ENCODE peak calls at places on chromosome 14, in five cellular contexts. E, K, D, S and U are unnamed samples.

GRCh38 chr14:34554540-34555250 is 15.2 kb upstream of the EAPP start:
- DNase-seq in E (no peak), K (peak; percentile 24), D (no peak), S (no peak), U (no peak)

GRCh38 chr14:26738571-26738970 is 140.7 kb upstream of the NOVA1 start:
- DNase-seq in E (no peak), K (no peak), D (no peak), S (no peak), U (no peak)

GRCh38 chr14:35576856-35577255 is 42.9 kb downstream of the INSM2 start:
- DNase-seq in E (no peak), K (no peak), D (no peak), S (no peak), U (no peak)

GRCh38 chr14:88521818-88522217 is 33.0 kb downstream of the PTPN21 start:
- DNase-seq in E (no peak), K (no peak), D (no peak), S (no peak), U (no peak)

GRCh38 chr14:73721101-73721821 is 7.1 kb upstream of the PNMA1 start:
- DNase-seq in E (no peak), K (peak; percentile 16), D (no peak), S (no peak), U (no peak)

GRCh38 chr14:22824711-22825359 is 4.9 kb upstream of the MRPL52 start:
- DNase-seq in E (peak; percentile 75), K (no peak), D (peak; percentile 85), S (no peak), U (no peak)

GRCh38 chr14:65356327-65356836 is 56.1 kb upstream of the FUT8 start:
- DNase-seq in E (peak; percentile 11), K (no peak), D (peak; percentile 55), S (no peak), U (no peak)

GRCh38 chr14:104795781-104796681 is 483 bp upstream of the AKT1 start:
- DNase-seq in E (no peak), K (peak; percentile 94), D (peak; percentile 60), S (no peak), U (peak; percentile 72)

GRCh38 chr14:92280554-92281262 is 42.3 kb upstream of the SLC24A4 start:
- DNase-seq in E (no peak), K (no peak), D (no peak), S (peak; percentile 39), U (no peak)

GRCh38 chr14:49303952-49304516 is 282.1 kb downstream of the RPS29 start:
- DNase-seq in E (no peak), K (no peak), D (no peak), S (no peak), U (peak; percentile 44)

GRCh38 chr14:74620497-74620921 is 8.5 kb upstream of the LTBP2 start:
- DNase-seq in E (peak; percentile 57), K (no peak), D (peak; percentile 72), S (no peak), U (no peak)

GRCh38 chr14:63745272-63745671 is 17.4 kb upstream of the SGPP1 start:
- DNase-seq in E (no peak), K (no peak), D (no peak), S (no peak), U (no peak)

GRCh38 chr14:86532219-86532618 is 1002.3 kb downstream of the FLRT2 start:
- DNase-seq in E (no peak), K (no peak), D (no peak), S (no peak), U (no peak)

GRCh38 chr14:76953196-76953945 is 75.1 kb downstream of the IRF2BPL start:
- DNase-seq in E (no peak), K (peak; percentile 52), D (peak; percentile 45), S (no peak), U (no peak)

GRCh38 chr14:75476274-75476995 is 45.8 kb upstream of the BATF start:
- DNase-seq in E (no peak), K (no peak), D (peak; percentile 78), S (no peak), U (no peak)

GRCh38 chr14:74867673-74868072 is 8.3 kb downstream of the PROX2 start:
- DNase-seq in E (no peak), K (peak; percentile 61), D (no peak), S (no peak), U (no peak)

GRCh38 chr14:100588671-100589070 is 1.5 kb upstream of the BEGAIN start:
- DNase-seq in E (no peak), K (no peak), D (no peak), S (no peak), U (no peak)

GRCh38 chr14:68762944-68763831 is 29.7 kb downstream of the ZFP36L1 start:
- DNase-seq in E (peak; percentile 93), K (peak; percentile 80), D (peak; percentile 69), S (no peak), U (peak; percentile 69)

GRCh38 chr14:89651805-89652204 is 234.8 kb upstream of the FOXN3 start:
- DNase-seq in E (no peak), K (peak; percentile 44), D (no peak), S (no peak), U (no peak)

GRCh38 chr14:99603471-99603933 is 505 bp downstream of the CCDC85C start:
- DNase-seq in E (no peak), K (no peak), D (no peak), S (no peak), U (peak; percentile 35)

DNA sequence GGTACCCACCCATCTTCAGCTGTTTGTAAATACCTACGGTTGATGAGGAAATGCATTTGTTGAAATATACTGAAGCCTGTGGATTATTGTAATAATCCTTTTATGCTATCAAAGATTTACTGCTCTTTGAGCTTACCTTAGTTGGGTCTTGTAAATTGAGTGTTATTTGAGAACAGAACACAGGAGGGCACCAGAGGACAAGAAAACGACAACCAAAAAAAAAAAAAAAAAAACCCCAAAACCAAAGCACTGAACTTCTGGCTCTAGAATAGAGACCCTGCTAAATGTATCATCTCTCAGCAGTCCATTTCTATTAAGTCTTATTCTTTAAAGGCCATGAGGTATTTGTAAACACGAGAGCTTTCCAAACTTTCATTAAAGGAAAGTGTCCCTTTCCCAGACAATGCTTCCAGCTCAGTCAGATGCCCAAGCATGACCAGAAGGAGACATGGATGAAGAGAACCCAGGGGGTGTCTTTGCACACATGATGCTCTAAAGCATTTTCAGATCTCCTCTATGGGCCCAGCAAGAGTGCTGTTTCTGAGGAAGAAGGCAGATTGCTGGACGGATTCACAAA is 763.9 kb downstream of the NRXN3 start:
- DNase-seq in E (peak; percentile 9), K (peak; percentile 43), D (peak; percentile 12), S (no peak), U (peak; percentile 29)
- TF ChIP-seq FOXM1 in E (no peak), K (no peak), D (no peak), S (no peak), U (no peak)

DNA sequence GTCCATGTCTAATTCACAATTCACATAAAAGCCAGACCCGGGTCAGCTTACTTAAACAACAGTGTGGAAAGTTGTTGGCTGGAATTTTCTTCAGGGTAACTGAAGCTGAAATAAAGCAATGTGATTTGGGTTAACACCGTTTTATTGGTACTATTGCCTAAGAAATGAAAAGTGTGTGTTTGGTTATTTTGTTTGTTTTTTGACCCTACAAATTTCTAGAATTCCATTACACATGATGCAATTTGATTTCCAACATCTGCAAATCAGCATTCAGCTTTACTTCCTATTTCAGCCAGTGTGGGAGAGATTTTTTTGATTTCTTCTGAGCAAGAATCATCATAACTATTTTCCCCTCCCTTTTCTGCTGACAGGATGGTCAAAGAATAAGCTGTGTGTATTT is 45.7 kb upstream of the CLMN start:
- DNase-seq in E (no peak), K (no peak), D (no peak), S (no peak), U (no peak)
- TF ChIP-seq FOXM1 in E (no peak), K (no peak), D (no peak), S (no peak), U (no peak)

GRCh38 chr14:28058012-28058296 is 708.6 kb upstream of the FOXG1 start:
- DNase-seq in E (no peak), K (no peak), D (no peak), S (no peak), U (no peak)
- TF ChIP-seq FOXM1 in E (no peak), K (no peak), D (no peak), S (no peak), U (no peak)

GRCh38 chr14:61764342-61765122 is 2.3 kb downstream of the SNAPC1 start:
- DNase-seq in E (no peak), K (no peak), D (no peak), S (no peak), U (no peak)

GRCh38 chr14:61759878-61760277 is 2.3 kb upstream of the SNAPC1 start:
- DNase-seq in E (no peak), K (no peak), D (no peak), S (no peak), U (no peak)

GRCh38 chr14:61765225-61765943 is 3.2 kb downstream of the SNAPC1 start:
- DNase-seq in E (no peak), K (no peak), D (no peak), S (no peak), U (no peak)

GRCh38 chr14:61761959-61762786 is at the start of gene SNAPC1:
- DNase-seq in E (peak; percentile 93), K (peak; percentile 97), D (peak; percentile 97), S (peak; percentile 96), U (peak; percentile 96)

GRCh38 chr14:61761557-61761956 is 663 bp upstream of the SNAPC1 start:
- DNase-seq in E (no peak), K (no peak), D (no peak), S (no peak), U (no peak)
- TF ChIP-seq FOXM1 in E (no peak), K (no peak), D (no peak), S (no peak), U (no peak)

GRCh38 chr14:32329146-32329545 is at the start of gene AKAP6:
- DNase-seq in E (no peak), K (peak; percentile 56), D (no peak), S (no peak), U (no peak)
- TF ChIP-seq FOXM1 in E (no peak), K (no peak), D (no peak), S (no peak), U (no peak)

GRCh38 chr14:58167057-58167456 is 15.0 kb upstream of the ARMH4 start:
- DNase-seq in E (no peak), K (no peak), D (no peak), S (no peak), U (no peak)
- TF ChIP-seq FOXM1 in E (no peak), K (no peak), D (no peak), S (no peak), U (no peak)